ENCODE peak calls at places on chromosomes 7 and 10, in ten cellular contexts. X is C1 segment of cervical spinal cord; A is activated naive CD4-positive, alpha-beta T cell treated with Interleukin-2 at 50 U/mL for 16 hours; G is activated CD8-positive, alpha-beta memory T cell treated with anti-CD3 and anti-CD28 coated beads, Interleukin-2, amount 50 U/mL, for 4 hours; Y is COR-L47; H is naive B cell; L is tibial artery; J is IMR-90; E is dermis blood vessel endothelial cell; C is T-helper 9 cell. B is an unnamed sample.

GRCh38 chr7:130277763-130278643 is 11.3 kb downstream of the CPA2 start:
- DNase-seq in X (peak), A (no peak), G (no peak), Y (peak), H (no peak), L (peak), J (peak), E (peak), C (no peak), B (peak)

GRCh38 chr7:8389898-8390642 is 43.3 kb upstream of the NXPH1 start:
- DNase-seq in X (peak), A (no peak), G (no peak), Y (no peak), H (no peak), L (no peak), J (no peak), E (no peak), C (no peak), B (peak)

GRCh38 chr7:94223375-94224084 is 171.2 kb upstream of the COL1A2 start:
- DNase-seq in X (no peak), A (no peak), G (no peak), Y (peak), H (peak), L (no peak), J (peak), E (peak), C (no peak), B (peak)

GRCh38 chr7:130384371-130384801 is 4.1 kb downstream of the CPA1 start:
- DNase-seq in X (no peak), A (no peak), G (no peak), Y (no peak), H (no peak), L (no peak), J (no peak), E (no peak), C (no peak), B (no peak)

GRCh38 chr7:94258856-94259255 is 135.8 kb upstream of the COL1A2 start:
- DNase-seq in X (no peak), A (no peak), G (no peak), Y (no peak), H (no peak), L (no peak), J (no peak), E (no peak), C (no peak), B (no peak)

GRCh38 chr10:34507217-34507616 is 307.9 kb downstream of the PARD3 start:
- DNase-seq in X (no peak), A (no peak), G (no peak), Y (peak), H (no peak), L (no peak), J (no peak), E (no peak), C (no peak), B (no peak)

GRCh38 chr10:88318803-88319202 is 264.3 kb downstream of the RNLS start:
- DNase-seq in X (no peak), A (no peak), G (no peak), Y (no peak), H (no peak), L (no peak), J (no peak), E (peak), C (no peak), B (no peak)

GRCh38 chr10:12509016-12509793 is 159.9 kb downstream of the CAMK1D start:
- DNase-seq in X (no peak), A (no peak), G (no peak), Y (no peak), H (no peak), L (no peak), J (no peak), E (no peak), C (no peak), B (no peak)

GRCh38 chr7:56639173-56639746 is 493.0 kb downstream of the ZNF479 start:
- DNase-seq in X (no peak), A (no peak), G (no peak), Y (no peak), H (no peak), L (no peak), J (no peak), E (no peak), C (no peak), B (no peak)

GRCh38 chr10:114367041-114367675 is 37.1 kb downstream of the AFAP1L2 start:
- DNase-seq in X (no peak), A (no peak), G (no peak), Y (no peak), H (no peak), L (no peak), J (no peak), E (no peak), C (no peak), B (no peak)

GRCh38 chr7:132815696-132816334 is 239.5 kb upstream of the PLXNA4 start:
- DNase-seq in X (no peak), A (no peak), G (no peak), Y (peak), H (no peak), L (no peak), J (peak), E (peak), C (no peak), B (no peak)

GRCh38 chr7:107960306-107960705 is 42.7 kb downstream of the LAMB1 start:
- DNase-seq in X (no peak), A (no peak), G (no peak), Y (no peak), H (no peak), L (no peak), J (no peak), E (no peak), C (no peak), B (no peak)

GRCh38 chr10:17951868-17952371 is at the start of gene SLC39A12:
- DNase-seq in X (no peak), A (no peak), G (no peak), Y (no peak), H (no peak), L (no peak), J (peak), E (no peak), C (no peak), B (no peak)

GRCh38 chr7:6232534-6232933 is 39.9 kb downstream of the CYTH3 start:
- DNase-seq in X (no peak), A (no peak), G (no peak), Y (no peak), H (no peak), L (peak), J (no peak), E (peak), C (no peak), B (no peak)

GRCh38 chr10:127186846-127187245 is 9.5 kb downstream of the INSYN2A start:
- DNase-seq in X (no peak), A (no peak), G (no peak), Y (no peak), H (no peak), L (no peak), J (no peak), E (no peak), C (no peak), B (no peak)

GRCh38 chr7:41274179-41274578 is 428.7 kb downstream of the INHBA start:
- DNase-seq in X (no peak), A (no peak), G (no peak), Y (no peak), H (no peak), L (no peak), J (no peak), E (no peak), C (no peak), B (no peak)

GRCh38 chr7:45402480-45403218 is 171.5 kb upstream of the ADCY1 start:
- DNase-seq in X (no peak), A (no peak), G (no peak), Y (no peak), H (no peak), L (no peak), J (peak), E (no peak), C (no peak), B (no peak)

GRCh38 chr10:59435707-59436106 is 73.4 kb upstream of the FAM13C start:
- DNase-seq in X (no peak), A (no peak), G (no peak), Y (no peak), H (no peak), L (no peak), J (no peak), E (no peak), C (no peak), B (no peak)

GRCh38 chr7:2800923-2801682 is 43.0 kb downstream of the GNA12 start:
- DNase-seq in X (no peak), A (no peak), G (no peak), Y (no peak), H (no peak), L (peak), J (peak), E (no peak), C (no peak), B (no peak)